ENCODE peak calls at places on chromosomes 4 and X, in eight cellular contexts. One of them, this sample, is unnamed.

GRCh38 chr4:55725057-55725456 is 89.0 kb upstream of the NMU start:
- DNase-seq in cardiac muscle cell: no peak
- DNase-seq in esophagus squamous epithelium: no peak
- DNase-seq in right lobe of liver: no peak
- DNase-seq in MM.1S: no peak
- DNase-seq in mucosa of descending colon: no peak
- DNase-seq in WTC11: no peak
- DNase-seq in AG04449: no peak
- DNase-seq in this sample: peak

GRCh38 chr4:107950746-107951540 is 19.6 kb downstream of the CYP2U1 start:
- DNase-seq in esophagus squamous epithelium: no peak
- DNase-seq in AG04449: no peak
- DNase-seq in WTC11: no peak
- DNase-seq in mucosa of descending colon: no peak
- DNase-seq in cardiac muscle cell: no peak
- DNase-seq in MM.1S: no peak
- DNase-seq in right lobe of liver: no peak
- DNase-seq in this sample: no peak

GRCh38 chrX:96538104-96538725 is 146.4 kb upstream of the DIAPH2 start:
- DNase-seq in MM.1S: no peak
- DNase-seq in WTC11: no peak
- DNase-seq in AG04449: no peak
- DNase-seq in cardiac muscle cell: no peak
- DNase-seq in esophagus squamous epithelium: no peak
- DNase-seq in mucosa of descending colon: peak
- DNase-seq in right lobe of liver: no peak
- DNase-seq in this sample: no peak

GRCh38 chr4:2064276-2064991 is 5.3 kb downstream of the NAT8L start:
- DNase-seq in cardiac muscle cell: no peak
- DNase-seq in mucosa of descending colon: peak
- DNase-seq in AG04449: no peak
- DNase-seq in MM.1S: no peak
- DNase-seq in esophagus squamous epithelium: no peak
- DNase-seq in right lobe of liver: no peak
- DNase-seq in WTC11: peak
- DNase-seq in this sample: no peak

GRCh38 chrX:13373807-13374187 is 53.9 kb upstream of the ATXN3L start:
- DNase-seq in right lobe of liver: no peak
- DNase-seq in esophagus squamous epithelium: no peak
- DNase-seq in WTC11: no peak
- DNase-seq in AG04449: peak
- DNase-seq in MM.1S: no peak
- DNase-seq in cardiac muscle cell: no peak
- DNase-seq in mucosa of descending colon: no peak
- DNase-seq in this sample: no peak

GRCh38 chr4:22500128-22500611 is 15.7 kb downstream of the ADGRA3 start:
- DNase-seq in right lobe of liver: peak
- DNase-seq in esophagus squamous epithelium: no peak
- DNase-seq in AG04449: no peak
- DNase-seq in WTC11: no peak
- DNase-seq in mucosa of descending colon: peak
- DNase-seq in MM.1S: no peak
- DNase-seq in cardiac muscle cell: no peak
- DNase-seq in this sample: no peak

GRCh38 chr4:67871867-67872266 is 11.9 kb downstream of the TMPRSS11D start:
- DNase-seq in WTC11: no peak
- DNase-seq in right lobe of liver: no peak
- DNase-seq in cardiac muscle cell: peak
- DNase-seq in mucosa of descending colon: no peak
- DNase-seq in MM.1S: peak
- DNase-seq in esophagus squamous epithelium: no peak
- DNase-seq in AG04449: no peak
- DNase-seq in this sample: peak

GRCh38 chr4:38385286-38386010 is 278.6 kb upstream of the KLF3 start:
- DNase-seq in WTC11: no peak
- DNase-seq in esophagus squamous epithelium: no peak
- DNase-seq in right lobe of liver: peak
- DNase-seq in cardiac muscle cell: no peak
- DNase-seq in mucosa of descending colon: peak
- DNase-seq in AG04449: no peak
- DNase-seq in MM.1S: no peak
- DNase-seq in this sample: no peak

GRCh38 chrX:47327902-47328301 is 42.5 kb upstream of the ZNF157 start:
- DNase-seq in cardiac muscle cell: no peak
- DNase-seq in right lobe of liver: no peak
- DNase-seq in AG04449: no peak
- DNase-seq in mucosa of descending colon: no peak
- DNase-seq in WTC11: no peak
- DNase-seq in MM.1S: no peak
- DNase-seq in esophagus squamous epithelium: no peak
- DNase-seq in this sample: peak

GRCh38 chrX:125202486-125203378 is 116.9 kb upstream of the TEX13C start:
- DNase-seq in esophagus squamous epithelium: no peak
- DNase-seq in mucosa of descending colon: no peak
- DNase-seq in cardiac muscle cell: peak
- DNase-seq in AG04449: no peak
- DNase-seq in right lobe of liver: no peak
- DNase-seq in MM.1S: no peak
- DNase-seq in WTC11: peak
- DNase-seq in this sample: no peak

GRCh38 chr4:83631066-83631465 is 95.2 kb downstream of the GPAT3 start:
- DNase-seq in cardiac muscle cell: no peak
- DNase-seq in right lobe of liver: no peak
- DNase-seq in esophagus squamous epithelium: no peak
- DNase-seq in MM.1S: no peak
- DNase-seq in AG04449: no peak
- DNase-seq in mucosa of descending colon: no peak
- DNase-seq in WTC11: no peak
- DNase-seq in this sample: no peak

GRCh38 chr4:116180056-116180690 is 905.2 kb downstream of the TRAM1L1 start:
- DNase-seq in MM.1S: no peak
- DNase-seq in WTC11: no peak
- DNase-seq in mucosa of descending colon: no peak
- DNase-seq in right lobe of liver: no peak
- DNase-seq in esophagus squamous epithelium: no peak
- DNase-seq in AG04449: no peak
- DNase-seq in cardiac muscle cell: no peak
- DNase-seq in this sample: peak

GRCh38 chr4:8129136-8129535 is 29.5 kb downstream of the ABLIM2 start:
- DNase-seq in esophagus squamous epithelium: no peak
- DNase-seq in right lobe of liver: no peak
- DNase-seq in AG04449: no peak
- DNase-seq in MM.1S: no peak
- DNase-seq in WTC11: no peak
- DNase-seq in cardiac muscle cell: no peak
- DNase-seq in mucosa of descending colon: no peak
- DNase-seq in this sample: no peak

GRCh38 chr4:10619220-10619619 is 65.3 kb downstream of the CLNK start:
- DNase-seq in AG04449: no peak
- DNase-seq in right lobe of liver: no peak
- DNase-seq in esophagus squamous epithelium: no peak
- DNase-seq in MM.1S: no peak
- DNase-seq in WTC11: no peak
- DNase-seq in cardiac muscle cell: no peak
- DNase-seq in mucosa of descending colon: peak
- DNase-seq in this sample: no peak

GRCh38 chrX:151609222-151609621 is 45.7 kb downstream of the PASD1 start:
- DNase-seq in MM.1S: no peak
- DNase-seq in mucosa of descending colon: no peak
- DNase-seq in right lobe of liver: no peak
- DNase-seq in WTC11: no peak
- DNase-seq in AG04449: no peak
- DNase-seq in cardiac muscle cell: no peak
- DNase-seq in esophagus squamous epithelium: no peak
- DNase-seq in this sample: no peak

GRCh38 chrX:50003927-50004326 is 81.5 kb downstream of the CLCN5 start:
- DNase-seq in WTC11: no peak
- DNase-seq in AG04449: no peak
- DNase-seq in right lobe of liver: no peak
- DNase-seq in MM.1S: no peak
- DNase-seq in mucosa of descending colon: no peak
- DNase-seq in esophagus squamous epithelium: no peak
- DNase-seq in cardiac muscle cell: no peak
- DNase-seq in this sample: no peak

GRCh38 chrX:135596495-135596894 is 76.0 kb downstream of the INTS6L start:
- DNase-seq in cardiac muscle cell: peak
- DNase-seq in esophagus squamous epithelium: no peak
- DNase-seq in WTC11: peak
- DNase-seq in MM.1S: peak
- DNase-seq in mucosa of descending colon: peak
- DNase-seq in right lobe of liver: no peak
- DNase-seq in AG04449: no peak
- DNase-seq in this sample: peak

GRCh38 chrX:56232221-56233082 is at the start of gene KLF8:
- DNase-seq in mucosa of descending colon: peak
- DNase-seq in WTC11: peak
- DNase-seq in cardiac muscle cell: peak
- DNase-seq in right lobe of liver: no peak
- DNase-seq in MM.1S: no peak
- DNase-seq in AG04449: no peak
- DNase-seq in esophagus squamous epithelium: no peak
- DNase-seq in this sample: peak

GRCh38 chr4:139746430-139746829 is 80.8 kb downstream of the MGST2 start:
- DNase-seq in cardiac muscle cell: peak
- DNase-seq in mucosa of descending colon: no peak
- DNase-seq in AG04449: no peak
- DNase-seq in WTC11: no peak
- DNase-seq in MM.1S: no peak
- DNase-seq in esophagus squamous epithelium: no peak
- DNase-seq in right lobe of liver: no peak
- DNase-seq in this sample: no peak

GRCh38 chrX:80246273-80246672 is 174.0 kb upstream of the TENT5D start:
- DNase-seq in right lobe of liver: no peak
- DNase-seq in WTC11: no peak
- DNase-seq in AG04449: no peak
- DNase-seq in esophagus squamous epithelium: no peak
- DNase-seq in MM.1S: no peak
- DNase-seq in mucosa of descending colon: no peak
- DNase-seq in cardiac muscle cell: no peak
- DNase-seq in this sample: no peak

GRCh38 chrX:20317873-20318272 is 51.2 kb upstream of the RPS6KA3 start:
- DNase-seq in AG04449: no peak
- DNase-seq in MM.1S: no peak
- DNase-seq in WTC11: no peak
- DNase-seq in esophagus squamous epithelium: no peak
- DNase-seq in mucosa of descending colon: no peak
- DNase-seq in right lobe of liver: no peak
- DNase-seq in cardiac muscle cell: no peak
- DNase-seq in this sample: no peak

GRCh38 chr4:128161138-128161537 is 100.0 kb downstream of the LARP1B start:
- DNase-seq in esophagus squamous epithelium: no peak
- DNase-seq in right lobe of liver: no peak
- DNase-seq in AG04449: no peak
- DNase-seq in cardiac muscle cell: no peak
- DNase-seq in mucosa of descending colon: no peak
- DNase-seq in WTC11: no peak
- DNase-seq in MM.1S: no peak
- DNase-seq in this sample: no peak

GRCh38 chr4:128159967-128160366 is 98.9 kb downstream of the LARP1B start:
- DNase-seq in right lobe of liver: no peak
- DNase-seq in WTC11: no peak
- DNase-seq in MM.1S: no peak
- DNase-seq in AG04449: no peak
- DNase-seq in esophagus squamous epithelium: no peak
- DNase-seq in mucosa of descending colon: no peak
- DNase-seq in cardiac muscle cell: no peak
- DNase-seq in this sample: no peak

GRCh38 chr4:128162434-128162833 is 101.3 kb downstream of the LARP1B start:
- DNase-seq in MM.1S: no peak
- DNase-seq in WTC11: no peak
- DNase-seq in esophagus squamous epithelium: no peak
- DNase-seq in AG04449: no peak
- DNase-seq in mucosa of descending colon: no peak
- DNase-seq in cardiac muscle cell: no peak
- DNase-seq in right lobe of liver: no peak
- DNase-seq in this sample: no peak

GRCh38 chr4:128155874-128156456 is 94.9 kb downstream of the LARP1B start:
- DNase-seq in AG04449: no peak
- DNase-seq in mucosa of descending colon: no peak
- DNase-seq in MM.1S: no peak
- DNase-seq in esophagus squamous epithelium: no peak
- DNase-seq in right lobe of liver: no peak
- DNase-seq in cardiac muscle cell: no peak
- DNase-seq in WTC11: no peak
- DNase-seq in this sample: no peak

GRCh38 chr4:128158894-128159293 is 97.8 kb downstream of the LARP1B start:
- DNase-seq in WTC11: no peak
- DNase-seq in cardiac muscle cell: no peak
- DNase-seq in MM.1S: no peak
- DNase-seq in right lobe of liver: no peak
- DNase-seq in esophagus squamous epithelium: no peak
- DNase-seq in AG04449: no peak
- DNase-seq in mucosa of descending colon: no peak
- DNase-seq in this sample: no peak
- TF ChIP-seq CTCF in WTC11: no peak
- TF ChIP-seq CTCF in cardiac muscle cell: no peak
- TF ChIP-seq CTCF in MM.1S: no peak
- TF ChIP-seq CTCF in right lobe of liver: no peak
- TF ChIP-seq CTCF in esophagus squamous epithelium: no peak
- TF ChIP-seq CTCF in AG04449: no peak
- TF ChIP-seq CTCF in mucosa of descending colon: no peak
- TF ChIP-seq CTCF in this sample: no peak

GRCh38 chrX:149713279-149714050 is 1.6 kb downstream of the MAGEA11 start:
- DNase-seq in esophagus squamous epithelium: no peak
- DNase-seq in AG04449: no peak
- DNase-seq in WTC11: no peak
- DNase-seq in right lobe of liver: no peak
- DNase-seq in MM.1S: no peak
- DNase-seq in cardiac muscle cell: no peak
- DNase-seq in mucosa of descending colon: no peak
- DNase-seq in this sample: no peak
- TF ChIP-seq CTCF in esophagus squamous epithelium: no peak
- TF ChIP-seq CTCF in AG04449: no peak
- TF ChIP-seq CTCF in WTC11: no peak
- TF ChIP-seq CTCF in right lobe of liver: no peak
- TF ChIP-seq CTCF in MM.1S: no peak
- TF ChIP-seq CTCF in cardiac muscle cell: no peak
- TF ChIP-seq CTCF in mucosa of descending colon: no peak
- TF ChIP-seq CTCF in this sample: no peak

GRCh38 chrX:27599928-27600327 is 9.8 kb downstream of the DCAF8L2 start:
- DNase-seq in cardiac muscle cell: no peak
- DNase-seq in mucosa of descending colon: no peak
- DNase-seq in AG04449: no peak
- DNase-seq in WTC11: no peak
- DNase-seq in esophagus squamous epithelium: no peak
- DNase-seq in MM.1S: no peak
- DNase-seq in right lobe of liver: no peak
- DNase-seq in this sample: no peak
- TF ChIP-seq CTCF in cardiac muscle cell: peak
- TF ChIP-seq CTCF in mucosa of descending colon: no peak
- TF ChIP-seq CTCF in AG04449: no peak
- TF ChIP-seq CTCF in WTC11: no peak
- TF ChIP-seq CTCF in esophagus squamous epithelium: no peak
- TF ChIP-seq CTCF in MM.1S: no peak
- TF ChIP-seq CTCF in right lobe of liver: peak
- TF ChIP-seq CTCF in this sample: no peak

DNA sequence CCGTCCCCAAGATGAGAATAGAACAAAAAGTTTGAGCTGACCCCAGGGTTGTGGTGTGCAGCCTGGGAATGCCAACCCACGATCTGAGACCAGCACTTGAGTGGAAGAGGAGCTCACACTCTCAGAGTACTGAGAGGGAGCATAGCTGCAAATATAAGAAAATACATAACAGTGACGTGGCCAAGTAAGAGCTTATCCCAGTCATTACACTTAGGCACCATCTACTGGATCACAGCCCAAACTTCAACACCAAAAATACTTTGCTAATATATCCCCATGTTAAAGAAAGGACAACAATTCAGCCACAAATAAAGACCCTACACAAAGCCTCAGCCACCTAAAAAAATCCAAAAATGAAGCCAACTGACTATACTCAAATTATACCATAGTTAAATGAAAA is 33.3 kb upstream of the CXCL6 start:
- DNase-seq in mucosa of descending colon: no peak
- DNase-seq in esophagus squamous epithelium: no peak
- DNase-seq in AG04449: no peak
- DNase-seq in cardiac muscle cell: no peak
- DNase-seq in WTC11: no peak
- DNase-seq in right lobe of liver: no peak
- DNase-seq in MM.1S: no peak
- DNase-seq in this sample: no peak
- TF ChIP-seq CTCF in mucosa of descending colon: no peak
- TF ChIP-seq CTCF in esophagus squamous epithelium: no peak
- TF ChIP-seq CTCF in AG04449: no peak
- TF ChIP-seq CTCF in cardiac muscle cell: no peak
- TF ChIP-seq CTCF in WTC11: no peak
- TF ChIP-seq CTCF in right lobe of liver: no peak
- TF ChIP-seq CTCF in MM.1S: no peak
- TF ChIP-seq CTCF in this sample: no peak